ENCODE peak calls at places on chromosomes 2 and 18, in ten cellular contexts. One of them, this sample, is unnamed.

GRCh38 chr2:25328152-25329085 is 13.3 kb downstream of the DNMT3A start:
- DNase-seq in AG04450: no peak
- DNase-seq in PC-3: no peak
- DNase-seq in omental fat pad: no peak
- DNase-seq in nephron progenitor cell: no peak
- DNase-seq in cardiac fibroblast: no peak
- DNase-seq in CD4-positive, alpha-beta T cell: no peak
- DNase-seq in IMR-90: no peak
- DNase-seq in ovary: no peak
- DNase-seq in HL-60: no peak
- DNase-seq in this sample: no peak

GRCh38 chr18:45874501-45875184 is 49.2 kb downstream of the SIGLEC15 start:
- DNase-seq in AG04450: no peak
- DNase-seq in ovary: no peak
- DNase-seq in PC-3: no peak
- DNase-seq in cardiac fibroblast: peak; percentile 43
- DNase-seq in nephron progenitor cell: no peak
- DNase-seq in omental fat pad: no peak
- DNase-seq in HL-60: no peak
- DNase-seq in CD4-positive, alpha-beta T cell: peak; percentile 15
- DNase-seq in IMR-90: peak; percentile 24
- DNase-seq in this sample: no peak

GRCh38 chr2:219228745-219229374 is 576 bp downstream of the ATG9A start:
- DNase-seq in AG04450: no peak
- DNase-seq in omental fat pad: no peak
- DNase-seq in CD4-positive, alpha-beta T cell: no peak
- DNase-seq in IMR-90: no peak
- DNase-seq in PC-3: no peak
- DNase-seq in ovary: no peak
- DNase-seq in cardiac fibroblast: no peak
- DNase-seq in nephron progenitor cell: no peak
- DNase-seq in HL-60: no peak
- DNase-seq in this sample: peak; percentile 46

GRCh38 chr2:119178811-119179601 is 20.5 kb upstream of the C1QL2 start:
- DNase-seq in AG04450: no peak
- DNase-seq in cardiac fibroblast: no peak
- DNase-seq in nephron progenitor cell: no peak
- DNase-seq in HL-60: no peak
- DNase-seq in PC-3: peak; percentile 35
- DNase-seq in ovary: no peak
- DNase-seq in IMR-90: no peak
- DNase-seq in CD4-positive, alpha-beta T cell: no peak
- DNase-seq in omental fat pad: no peak
- DNase-seq in this sample: no peak

GRCh38 chr2:239947361-239948045 is 77.6 kb downstream of the NDUFA10 start:
- DNase-seq in CD4-positive, alpha-beta T cell: no peak
- DNase-seq in nephron progenitor cell: peak; percentile 31
- DNase-seq in PC-3: no peak
- DNase-seq in IMR-90: no peak
- DNase-seq in AG04450: no peak
- DNase-seq in HL-60: no peak
- DNase-seq in ovary: no peak
- DNase-seq in cardiac fibroblast: no peak
- DNase-seq in omental fat pad: peak; percentile 12
- DNase-seq in this sample: no peak

GRCh38 chr2:197707316-197708213 is 2.4 kb downstream of the MARS2 start:
- DNase-seq in PC-3: peak; percentile 67
- DNase-seq in omental fat pad: no peak
- DNase-seq in HL-60: no peak
- DNase-seq in CD4-positive, alpha-beta T cell: no peak
- DNase-seq in ovary: no peak
- DNase-seq in AG04450: peak; percentile 13
- DNase-seq in nephron progenitor cell: no peak
- DNase-seq in IMR-90: peak; percentile 74
- DNase-seq in cardiac fibroblast: peak; percentile 75
- DNase-seq in this sample: no peak

GRCh38 chr2:141899740-141900139 is 231.1 kb downstream of the LRP1B start:
- DNase-seq in PC-3: no peak
- DNase-seq in CD4-positive, alpha-beta T cell: no peak
- DNase-seq in AG04450: no peak
- DNase-seq in ovary: no peak
- DNase-seq in HL-60: no peak
- DNase-seq in nephron progenitor cell: no peak
- DNase-seq in cardiac fibroblast: no peak
- DNase-seq in omental fat pad: no peak
- DNase-seq in IMR-90: no peak
- DNase-seq in this sample: no peak

GRCh38 chr2:75870654-75871137 is 160.0 kb upstream of the GCFC2 start:
- DNase-seq in HL-60: no peak
- DNase-seq in CD4-positive, alpha-beta T cell: no peak
- DNase-seq in PC-3: no peak
- DNase-seq in omental fat pad: no peak
- DNase-seq in nephron progenitor cell: no peak
- DNase-seq in ovary: no peak
- DNase-seq in AG04450: no peak
- DNase-seq in IMR-90: no peak
- DNase-seq in cardiac fibroblast: no peak
- DNase-seq in this sample: no peak

DNA sequence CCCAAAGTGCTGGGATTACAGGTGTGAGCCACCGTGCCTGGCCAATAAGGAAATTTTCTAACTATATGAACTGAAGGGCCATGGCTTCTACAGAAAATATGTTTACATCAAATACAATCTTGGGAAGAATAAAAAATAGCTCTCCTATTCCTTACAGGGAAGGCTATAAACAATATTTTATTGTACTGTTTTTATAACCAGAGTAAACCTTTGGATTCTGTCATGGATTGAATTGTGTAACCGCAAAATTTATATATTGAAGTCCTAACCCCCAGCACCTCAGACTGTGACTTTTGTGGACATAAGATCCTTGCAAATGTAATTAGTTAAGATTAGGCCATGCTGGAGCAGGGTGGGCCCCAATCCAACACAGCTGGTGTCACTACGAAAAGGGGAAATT is 8.3 kb downstream of the HSBP1L1 start:
- DNase-seq in nephron progenitor cell: no peak
- DNase-seq in CD4-positive, alpha-beta T cell: no peak
- DNase-seq in AG04450: no peak
- DNase-seq in omental fat pad: no peak
- DNase-seq in HL-60: no peak
- DNase-seq in IMR-90: no peak
- DNase-seq in cardiac fibroblast: no peak
- DNase-seq in PC-3: no peak
- DNase-seq in ovary: no peak
- DNase-seq in this sample: no peak
- TF ChIP-seq CTCF in nephron progenitor cell: no peak
- TF ChIP-seq CTCF in CD4-positive, alpha-beta T cell: no peak
- TF ChIP-seq CTCF in AG04450: no peak
- TF ChIP-seq CTCF in omental fat pad: no peak
- TF ChIP-seq CTCF in HL-60: no peak
- TF ChIP-seq CTCF in IMR-90: no peak
- TF ChIP-seq CTCF in cardiac fibroblast: no peak
- TF ChIP-seq CTCF in PC-3: no peak
- TF ChIP-seq CTCF in ovary: no peak
- TF ChIP-seq CTCF in this sample: no peak

GRCh38 chr18:23208600-23208999 is 73.3 kb downstream of the CABLES1 start:
- DNase-seq in CD4-positive, alpha-beta T cell: no peak
- DNase-seq in AG04450: no peak
- DNase-seq in HL-60: no peak
- DNase-seq in ovary: no peak
- DNase-seq in PC-3: no peak
- DNase-seq in IMR-90: no peak
- DNase-seq in nephron progenitor cell: no peak
- DNase-seq in cardiac fibroblast: no peak
- DNase-seq in omental fat pad: no peak
- DNase-seq in this sample: no peak

GRCh38 chr18:23207994-23208393 is 72.7 kb downstream of the CABLES1 start:
- DNase-seq in CD4-positive, alpha-beta T cell: no peak
- DNase-seq in ovary: no peak
- DNase-seq in AG04450: no peak
- DNase-seq in HL-60: no peak
- DNase-seq in PC-3: no peak
- DNase-seq in cardiac fibroblast: no peak
- DNase-seq in IMR-90: no peak
- DNase-seq in nephron progenitor cell: no peak
- DNase-seq in omental fat pad: no peak
- DNase-seq in this sample: no peak

GRCh38 chr18:23209031-23209430 is 73.7 kb downstream of the CABLES1 start:
- DNase-seq in AG04450: no peak
- DNase-seq in HL-60: no peak
- DNase-seq in ovary: no peak
- DNase-seq in nephron progenitor cell: no peak
- DNase-seq in cardiac fibroblast: peak; percentile 44
- DNase-seq in CD4-positive, alpha-beta T cell: no peak
- DNase-seq in omental fat pad: no peak
- DNase-seq in PC-3: peak; percentile 71
- DNase-seq in IMR-90: peak; percentile 61
- DNase-seq in this sample: no peak

GRCh38 chr18:23205980-23206379 is 70.7 kb downstream of the CABLES1 start:
- DNase-seq in PC-3: no peak
- DNase-seq in HL-60: no peak
- DNase-seq in AG04450: no peak
- DNase-seq in nephron progenitor cell: no peak
- DNase-seq in CD4-positive, alpha-beta T cell: no peak
- DNase-seq in IMR-90: no peak
- DNase-seq in cardiac fibroblast: no peak
- DNase-seq in omental fat pad: no peak
- DNase-seq in ovary: no peak
- DNase-seq in this sample: no peak

GRCh38 chr18:23207191-23207955 is 72.1 kb downstream of the CABLES1 start:
- DNase-seq in ovary: no peak
- DNase-seq in nephron progenitor cell: no peak
- DNase-seq in IMR-90: peak; percentile 68
- DNase-seq in CD4-positive, alpha-beta T cell: no peak
- DNase-seq in PC-3: peak; percentile 44
- DNase-seq in omental fat pad: no peak
- DNase-seq in HL-60: peak; percentile 32
- DNase-seq in AG04450: no peak
- DNase-seq in cardiac fibroblast: peak; percentile 65
- DNase-seq in this sample: no peak
- TF ChIP-seq CTCF in ovary: no peak
- TF ChIP-seq CTCF in nephron progenitor cell: no peak
- TF ChIP-seq CTCF in IMR-90: peak; percentile 30
- TF ChIP-seq CTCF in CD4-positive, alpha-beta T cell: no peak
- TF ChIP-seq CTCF in PC-3: peak; percentile 64
- TF ChIP-seq CTCF in omental fat pad: no peak
- TF ChIP-seq CTCF in HL-60: no peak
- TF ChIP-seq CTCF in AG04450: peak; percentile 42
- TF ChIP-seq CTCF in cardiac fibroblast: peak; percentile 45
- TF ChIP-seq CTCF in this sample: no peak

GRCh38 chr18:48036191-48036590 is 105.7 kb upstream of the SMAD2 start:
- DNase-seq in ovary: no peak
- DNase-seq in PC-3: no peak
- DNase-seq in HL-60: no peak
- DNase-seq in omental fat pad: no peak
- DNase-seq in nephron progenitor cell: no peak
- DNase-seq in AG04450: no peak
- DNase-seq in IMR-90: no peak
- DNase-seq in CD4-positive, alpha-beta T cell: no peak
- DNase-seq in cardiac fibroblast: no peak
- DNase-seq in this sample: no peak

GRCh38 chr18:48036641-48037421 is 106.4 kb upstream of the SMAD2 start:
- DNase-seq in ovary: no peak
- DNase-seq in PC-3: no peak
- DNase-seq in HL-60: no peak
- DNase-seq in CD4-positive, alpha-beta T cell: no peak
- DNase-seq in AG04450: no peak
- DNase-seq in cardiac fibroblast: no peak
- DNase-seq in omental fat pad: no peak
- DNase-seq in IMR-90: no peak
- DNase-seq in nephron progenitor cell: peak; percentile 40
- DNase-seq in this sample: no peak

GRCh38 chr18:48039769-48040215 is 109.3 kb upstream of the SMAD2 start:
- DNase-seq in ovary: no peak
- DNase-seq in PC-3: no peak
- DNase-seq in cardiac fibroblast: no peak
- DNase-seq in nephron progenitor cell: no peak
- DNase-seq in AG04450: no peak
- DNase-seq in HL-60: no peak
- DNase-seq in CD4-positive, alpha-beta T cell: no peak
- DNase-seq in omental fat pad: no peak
- DNase-seq in IMR-90: no peak
- DNase-seq in this sample: no peak

GRCh38 chr18:48038636-48039035 is 108.2 kb upstream of the SMAD2 start:
- DNase-seq in CD4-positive, alpha-beta T cell: no peak
- DNase-seq in AG04450: no peak
- DNase-seq in IMR-90: no peak
- DNase-seq in HL-60: no peak
- DNase-seq in omental fat pad: no peak
- DNase-seq in ovary: no peak
- DNase-seq in nephron progenitor cell: no peak
- DNase-seq in PC-3: no peak
- DNase-seq in cardiac fibroblast: no peak
- DNase-seq in this sample: no peak

DNA sequence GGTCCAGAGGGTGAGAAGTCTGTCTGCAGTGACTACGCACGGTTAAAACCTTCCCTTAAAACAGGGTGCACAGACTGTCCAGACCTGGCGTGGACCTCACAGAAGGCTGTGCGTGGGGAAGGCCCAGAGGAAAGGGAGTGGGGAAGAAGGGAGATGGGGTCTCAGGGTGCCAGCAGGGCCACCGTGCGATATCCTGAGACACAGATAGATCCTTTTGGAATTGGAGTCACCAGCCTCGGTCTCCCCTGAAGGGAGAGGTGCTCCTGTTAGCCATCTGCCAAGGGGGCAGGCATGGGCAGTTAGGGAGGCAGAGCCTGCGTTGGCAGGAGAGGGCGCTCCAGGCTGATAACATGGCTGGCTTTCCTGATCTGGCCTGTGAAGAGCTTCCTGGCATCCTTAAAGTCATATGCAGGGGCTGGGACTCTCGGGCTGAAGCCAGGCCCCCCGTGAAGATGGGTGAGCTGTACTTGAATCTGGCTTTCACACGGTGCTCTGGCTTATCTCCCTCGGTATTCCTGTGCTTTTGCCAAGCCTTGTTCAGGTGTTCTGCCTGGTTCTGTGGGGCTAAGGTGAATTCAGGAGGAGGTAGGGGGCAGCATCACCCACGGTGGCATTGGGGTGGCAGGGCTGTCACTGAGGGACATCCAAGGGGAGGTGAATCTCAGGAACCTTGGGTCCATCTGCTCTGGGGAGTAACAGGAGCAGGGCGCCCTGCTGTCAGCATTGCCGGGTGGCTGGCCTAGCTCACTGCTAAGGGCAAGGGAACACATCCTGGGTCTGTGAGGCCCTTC is 107.2 kb upstream of the SMAD2 start:
- DNase-seq in HL-60: no peak
- DNase-seq in omental fat pad: no peak
- DNase-seq in nephron progenitor cell: no peak
- DNase-seq in PC-3: no peak
- DNase-seq in IMR-90: no peak
- DNase-seq in CD4-positive, alpha-beta T cell: no peak
- DNase-seq in AG04450: no peak
- DNase-seq in ovary: no peak
- DNase-seq in cardiac fibroblast: no peak
- DNase-seq in this sample: no peak
- TF ChIP-seq CTCF in HL-60: no peak
- TF ChIP-seq CTCF in omental fat pad: no peak
- TF ChIP-seq CTCF in nephron progenitor cell: no peak
- TF ChIP-seq CTCF in PC-3: peak; percentile 38
- TF ChIP-seq CTCF in IMR-90: no peak
- TF ChIP-seq CTCF in CD4-positive, alpha-beta T cell: no peak
- TF ChIP-seq CTCF in AG04450: no peak
- TF ChIP-seq CTCF in ovary: no peak
- TF ChIP-seq CTCF in cardiac fibroblast: peak; percentile 10
- TF ChIP-seq CTCF in this sample: no peak

DNA sequence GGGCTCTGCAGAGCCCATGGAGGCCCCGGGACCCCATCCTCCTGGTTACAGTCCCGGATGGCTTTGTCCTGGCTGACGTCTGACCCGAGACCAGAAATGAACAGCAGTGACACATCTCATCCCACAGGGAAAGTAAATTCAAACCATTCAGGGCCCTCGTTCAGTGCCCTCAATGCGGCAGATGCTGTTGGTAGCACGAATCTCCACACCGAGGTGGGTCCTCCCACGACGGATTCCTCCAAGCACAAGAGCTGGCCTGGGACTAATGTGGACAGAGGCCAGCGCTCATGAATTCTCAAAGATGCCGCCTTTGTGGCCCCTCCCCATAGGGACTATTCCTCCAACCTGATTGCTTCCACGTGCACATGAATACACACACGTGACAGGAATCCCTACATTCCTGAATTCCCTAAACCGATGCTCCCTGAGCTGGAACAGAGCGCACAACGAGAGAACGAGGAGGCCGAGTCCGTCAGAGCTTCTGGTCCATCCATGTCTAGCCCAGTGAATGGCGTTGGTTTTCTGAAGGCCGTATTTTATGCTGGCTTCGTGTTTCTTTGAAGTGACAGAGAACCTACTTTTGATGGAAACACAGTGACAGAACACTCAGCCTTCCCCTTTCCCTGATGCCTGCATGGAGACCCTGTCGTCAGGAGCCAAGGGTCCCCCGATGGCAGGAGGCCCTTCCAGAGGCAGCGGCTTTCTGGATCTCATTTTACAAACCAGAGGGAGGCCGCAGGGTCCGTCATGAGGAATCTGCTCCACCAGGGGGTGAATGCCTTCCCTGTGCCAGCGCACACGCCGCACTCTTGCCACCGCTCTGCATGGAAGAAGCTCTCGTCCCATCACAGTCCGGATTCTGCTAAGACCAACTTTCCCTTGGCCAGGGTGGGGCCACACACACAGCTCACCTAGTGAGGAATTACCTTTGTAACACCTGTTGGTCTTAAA is 64.3 kb upstream of the SNTG2 start:
- DNase-seq in AG04450: no peak
- DNase-seq in ovary: no peak
- DNase-seq in cardiac fibroblast: no peak
- DNase-seq in CD4-positive, alpha-beta T cell: no peak
- DNase-seq in PC-3: no peak
- DNase-seq in nephron progenitor cell: no peak
- DNase-seq in omental fat pad: no peak
- DNase-seq in IMR-90: no peak
- DNase-seq in HL-60: no peak
- DNase-seq in this sample: no peak
- TF ChIP-seq CTCF in AG04450: no peak
- TF ChIP-seq CTCF in ovary: no peak
- TF ChIP-seq CTCF in cardiac fibroblast: no peak
- TF ChIP-seq CTCF in CD4-positive, alpha-beta T cell: no peak
- TF ChIP-seq CTCF in PC-3: no peak
- TF ChIP-seq CTCF in nephron progenitor cell: no peak
- TF ChIP-seq CTCF in omental fat pad: no peak
- TF ChIP-seq CTCF in IMR-90: no peak
- TF ChIP-seq CTCF in HL-60: no peak
- TF ChIP-seq CTCF in this sample: no peak

This sample was measured in mesothelial cell of epicardium.